ENCODE peak calls at places on chromosomes 11 and 22, in five cellular contexts. Z is right lobe of liver, T is immature natural killer cell, B is mucosa of gallbladder, A is fibroblast of pulmonary artery. K is an unnamed sample.

GRCh38 chr11:34407121-34407813 is 31.5 kb upstream of the CAT start:
- DNase-seq in Z (peak; percentile 67), B (no peak), A (no peak), T (no peak), K (no peak)

GRCh38 chr11:128837627-128838026 is 29.5 kb downstream of the KCNJ1 start:
- DNase-seq in B (no peak), A (peak; percentile 31), T (peak; percentile 35), Z (no peak), K (no peak)

GRCh38 chr11:72226701-72227100 is 2.1 kb downstream of the INPPL1 start:
- DNase-seq in B (no peak), Z (peak; percentile 33), A (no peak), T (no peak), K (no peak)

GRCh38 chr22:28885939-28886338 is 2.6 kb downstream of the ZNRF3 start:
- DNase-seq in B (no peak), Z (no peak), T (no peak), A (no peak), K (no peak)

GRCh38 chr11:70506658-70506970 is 108.3 kb downstream of the CTTN start:
- DNase-seq in Z (no peak), B (no peak), T (no peak), A (no peak), K (no peak)

GRCh38 chr11:66192181-66192888 is 76.1 kb upstream of the RAB1B start:
- DNase-seq in A (peak; percentile 21), Z (no peak), B (no peak), T (no peak), K (no peak)

GRCh38 chr11:72224587-72225410 is at the start of gene INPPL1:
- DNase-seq in A (peak; percentile 37), T (peak; percentile 40), B (no peak), Z (peak; percentile 67), K (no peak)

GRCh38 chr11:18105802-18106574 is at the start of gene SAAL1:
- DNase-seq in T (peak; percentile 84), B (peak; percentile 84), Z (peak; percentile 89), A (peak; percentile 75), K (no peak)

GRCh38 chr11:126197277-126197939 is 14.0 kb downstream of the RPUSD4 start:
- DNase-seq in Z (peak; percentile 73), B (no peak), T (no peak), A (no peak), K (peak; percentile 41)

GRCh38 chr11:88482871-88483301 is 145.3 kb upstream of the CTSC start:
- DNase-seq in B (no peak), A (peak; percentile 27), T (no peak), Z (no peak), K (peak; percentile 23)

GRCh38 chr22:29480512-29481264 is 670 bp downstream of the NEFH start:
- DNase-seq in T (peak; percentile 48), A (peak; percentile 72), B (peak; percentile 12), Z (no peak), K (no peak)

GRCh38 chr11:1515082-1516060 is 28.8 kb upstream of the MOB2 start:
- DNase-seq in A (peak; percentile 66), B (peak; percentile 73), T (peak; percentile 64), Z (peak; percentile 74), K (no peak)

GRCh38 chr22:17243524-17243923 is 24.3 kb upstream of the ADA2 start:
- DNase-seq in T (no peak), Z (no peak), A (no peak), B (no peak), K (no peak)

GRCh38 chr11:102241026-102241425 is 76.3 kb upstream of the BIRC3 start:
- DNase-seq in T (no peak), Z (no peak), A (no peak), B (no peak), K (no peak)

GRCh38 chr22:22881116-22882032 is 6.2 kb upstream of the IGLL5 start:
- DNase-seq in T (no peak), A (no peak), Z (no peak), B (no peak), K (no peak)

GRCh38 chr11:71356280-71356876 is 91.8 kb downstream of the DHCR7 start:
- DNase-seq in Z (no peak), T (no peak), A (no peak), B (no peak), K (no peak)

GRCh38 chr11:127994736-127995135 is 592.6 kb downstream of the ETS1 start:
- DNase-seq in Z (no peak), T (no peak), A (peak; percentile 72), B (no peak), K (peak; percentile 40)